ENCODE peak calls at places on chromosomes 11 and 22, in ten cellular contexts. I, K, X, T, O, A, J, F, E and N are unnamed samples.

GRCh38 chr11:7278314-7278917 is 26.7 kb downstream of the SYT9 start:
- DNase-seq in I (peak; percentile 24), K (no peak), X (no peak), T (no peak), O (peak; percentile 42), A (no peak), J (peak; percentile 77), F (no peak), E (no peak), N (no peak)

GRCh38 chr11:19714093-19714386 is 1.4 kb downstream of the NAV2 start:
- DNase-seq in I (no peak), K (no peak), X (no peak), T (no peak), O (no peak), A (no peak), J (peak; percentile 54), F (no peak), E (no peak), N (no peak)

GRCh38 chr22:41914611-41915034 is 251 bp downstream of the SHISA8 start:
- DNase-seq in I (no peak), K (no peak), X (no peak), T (no peak), O (no peak), A (no peak), J (no peak), F (no peak), E (no peak), N (no peak)

GRCh38 chr11:124276081-124276480 is 19.9 kb downstream of the OR8G5 start:
- DNase-seq in I (no peak), K (no peak), X (no peak), T (no peak), O (no peak), A (no peak), J (no peak), F (no peak), E (no peak), N (peak; percentile 8)

GRCh38 chr22:45502215-45503070 is at the start of gene FBLN1:
- DNase-seq in I (no peak), K (no peak), X (no peak), T (no peak), O (peak; percentile 42), A (peak; percentile 65), J (peak; percentile 85), F (no peak), E (peak; percentile 41), N (no peak)

GRCh38 chr22:38565441-38565840 is 4.5 kb downstream of the DMC1 start:
- DNase-seq in I (no peak), K (no peak), X (no peak), T (no peak), O (no peak), A (no peak), J (no peak), F (no peak), E (no peak), N (no peak)

GRCh38 chr11:33664829-33665228 is 35.8 kb downstream of the C11orf91 start:
- DNase-seq in I (no peak), K (no peak), X (no peak), T (no peak), O (no peak), A (no peak), J (no peak), F (no peak), E (no peak), N (no peak)

GRCh38 chr11:122108192-122108799 is 7.7 kb downstream of the BLID start:
- DNase-seq in I (peak; percentile 57), K (no peak), X (no peak), T (peak; percentile 58), O (peak; percentile 62), A (no peak), J (peak; percentile 81), F (no peak), E (no peak), N (no peak)

GRCh38 chr22:38202437-38203089 is 769 bp downstream of the MAFF start:
- DNase-seq in I (no peak), K (peak; percentile 36), X (peak; percentile 97), T (peak; percentile 65), O (peak; percentile 60), A (peak; percentile 89), J (peak; percentile 72), F (peak; percentile 49), E (peak; percentile 92), N (no peak)

GRCh38 chr11:70243912-70244652 is 26.4 kb upstream of the PPFIA1 start:
- DNase-seq in I (no peak), K (no peak), X (no peak), T (no peak), O (peak; percentile 24), A (no peak), J (no peak), F (no peak), E (no peak), N (no peak)

GRCh38 chr11:4826425-4826824 is 5.3 kb downstream of the OR51F2 start:
- DNase-seq in I (no peak), K (no peak), X (no peak), T (no peak), O (no peak), A (no peak), J (peak; percentile 41), F (no peak), E (no peak), N (no peak)

GRCh38 chr11:10303558-10304363 is 1.1 kb upstream of the ADM start:
- DNase-seq in I (no peak), K (no peak), X (no peak), T (peak; percentile 63), O (peak; percentile 78), A (peak; percentile 28), J (peak; percentile 80), F (no peak), E (peak; percentile 65), N (no peak)

GRCh38 chr11:12150831-12151382 is 40.5 kb downstream of the MICAL2 start:
- DNase-seq in I (no peak), K (no peak), X (no peak), T (no peak), O (no peak), A (no peak), J (no peak), F (no peak), E (no peak), N (no peak)

GRCh38 chr11:24617856-24618255 is 121.0 kb downstream of the LUZP2 start:
- DNase-seq in I (no peak), K (no peak), X (no peak), T (no peak), O (no peak), A (no peak), J (no peak), F (no peak), E (no peak), N (no peak)

GRCh38 chr22:45632791-45633515 is 38.7 kb upstream of the ATXN10 start:
- DNase-seq in I (no peak), K (no peak), X (no peak), T (no peak), O (no peak), A (no peak), J (peak; percentile 26), F (no peak), E (no peak), N (no peak)

GRCh38 chr11:75492181-75492820 is 33.4 kb downstream of the GDPD5 start:
- DNase-seq in I (no peak), K (peak; percentile 57), X (no peak), T (peak; percentile 47), O (no peak), A (no peak), J (peak; percentile 57), F (no peak), E (no peak), N (no peak)

GRCh38 chr11:126359431-126360048 is 4.1 kb downstream of the ST3GAL4 start:
- DNase-seq in I (no peak), K (no peak), X (no peak), T (no peak), O (no peak), A (peak; percentile 82), J (no peak), F (peak; percentile 84), E (no peak), N (no peak)

GRCh38 chr22:31754813-31755212 is 994 bp downstream of the DEPDC5 start:
- DNase-seq in I (no peak), K (no peak), X (no peak), T (no peak), O (no peak), A (no peak), J (no peak), F (no peak), E (no peak), N (no peak)

GRCh38 chr11:70547821-70548670 is 149.7 kb downstream of the CTTN start:
- DNase-seq in I (no peak), K (no peak), X (no peak), T (no peak), O (no peak), A (no peak), J (no peak), F (no peak), E (no peak), N (no peak)

GRCh38 chr22:23576681-23577080 is 3.4 kb downstream of the IGLL1 start:
- DNase-seq in I (no peak), K (no peak), X (no peak), T (no peak), O (no peak), A (no peak), J (no peak), F (no peak), E (no peak), N (no peak)
- H3K27ac ChIP-seq in I (no peak overlapping the region), K (no peak overlapping the region), X (no peak overlapping the region), T (no peak overlapping the region), O (no peak overlapping the region), A (no peak overlapping the region), J (no peak overlapping the region), F (no peak overlapping the region), E (no peak overlapping the region), N (no peak overlapping the region)

GRCh38 chr22:25348391-25348790 is 129.0 kb downstream of the CRYBB2 start:
- DNase-seq in I (no peak), K (no peak), X (no peak), T (no peak), O (no peak), A (no peak), J (no peak), F (no peak), E (no peak), N (no peak)
- H3K27ac ChIP-seq in I (no peak overlapping the region), K (no peak overlapping the region), X (no peak overlapping the region), T (no peak overlapping the region), O (no peak overlapping the region), A (no peak overlapping the region), J (no peak overlapping the region), F (no peak overlapping the region), E (no peak overlapping the region), N (no peak overlapping the region)

DNA sequence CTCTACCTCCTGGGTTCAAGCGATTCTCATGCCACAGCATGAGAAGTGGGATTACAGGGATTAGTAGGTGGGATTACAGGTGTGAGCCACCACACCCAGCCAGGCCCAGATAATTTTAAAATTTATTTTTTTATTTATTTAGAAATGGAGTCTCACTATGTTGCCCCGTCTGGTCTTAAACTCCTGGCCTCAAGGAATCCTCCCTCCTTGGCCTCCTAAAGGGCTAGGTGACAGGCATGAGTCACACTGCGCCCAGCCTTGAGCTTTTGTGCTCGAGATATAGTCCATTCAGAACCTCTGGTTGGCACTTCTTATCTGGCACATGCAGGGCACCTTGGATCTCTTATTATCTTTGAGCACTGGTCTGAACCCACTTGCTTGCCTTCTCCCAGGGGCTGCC is 1.5 kb upstream of the SLC3A2 start:
- DNase-seq in I (no peak), K (no peak), X (no peak), T (no peak), O (no peak), A (no peak), J (no peak), F (no peak), E (no peak), N (no peak)
- H3K27ac ChIP-seq in I (peak overlapping the region; percentile 96), K (no peak overlapping the region), X (peak overlapping the region; percentile 99), T (peak overlapping the region; percentile 98), O (peak overlapping the region; percentile 97), A (peak overlapping the region; percentile 99), J (peak overlapping the region; percentile 95), F (peak overlapping the region; percentile 99), E (peak overlapping the region; percentile 99), N (peak overlapping the region; percentile 99)

GRCh38 chr11:57213282-57214086 is 23.6 kb downstream of the APLNR start:
- DNase-seq in I (no peak), K (no peak), X (no peak), T (no peak), O (no peak), A (no peak), J (peak; percentile 85), F (no peak), E (no peak), N (no peak)
- H3K27ac ChIP-seq in I (no peak overlapping the region), K (no peak overlapping the region), X (peak overlapping the region; percentile 31), T (no peak overlapping the region), O (peak overlapping the region; percentile 67), A (peak overlapping the region; percentile 77), J (no peak overlapping the region), F (no peak overlapping the region), E (peak overlapping the region; percentile 13), N (no peak overlapping the region)